ENCODE peak calls at places on chromosomes 5 and 9, in six cellular contexts. One of them, this sample, is unnamed.

GRCh38 chr9:87816041-87816440 is 66.6 kb upstream of the SPATA31E1 start:
- DNase-seq in adipocyte: peak; percentile 7
- DNase-seq in GM10248: no peak
- DNase-seq in GM13977: no peak
- DNase-seq in foreskin melanocyte: no peak
- DNase-seq in activated T-helper 1 cell treated with Interleukin-2 at 50 U/mL for 16 hours: no peak
- DNase-seq in this sample: no peak

GRCh38 chr5:10288600-10289213 is 19.0 kb downstream of the CMBL start:
- DNase-seq in adipocyte: no peak
- DNase-seq in GM10248: peak; percentile 45
- DNase-seq in GM13977: peak; percentile 40
- DNase-seq in foreskin melanocyte: no peak
- DNase-seq in activated T-helper 1 cell treated with Interleukin-2 at 50 U/mL for 16 hours: peak; percentile 8
- DNase-seq in this sample: no peak

GRCh38 chr9:134025606-134026541 is 593 bp downstream of the BRD3OS start:
- DNase-seq in adipocyte: peak; percentile 74
- DNase-seq in GM10248: peak; percentile 62
- DNase-seq in GM13977: peak; percentile 75
- DNase-seq in foreskin melanocyte: peak; percentile 24
- DNase-seq in activated T-helper 1 cell treated with Interleukin-2 at 50 U/mL for 16 hours: peak; percentile 34
- DNase-seq in this sample: peak; percentile 14

GRCh38 chr9:79257215-79257614 is 314.6 kb upstream of the TLE4 start:
- DNase-seq in adipocyte: no peak
- DNase-seq in GM10248: no peak
- DNase-seq in GM13977: no peak
- DNase-seq in foreskin melanocyte: no peak
- DNase-seq in activated T-helper 1 cell treated with Interleukin-2 at 50 U/mL for 16 hours: no peak
- DNase-seq in this sample: no peak

GRCh38 chr9:36939655-36940578 is 94.2 kb downstream of the PAX5 start:
- DNase-seq in adipocyte: no peak
- DNase-seq in GM10248: no peak
- DNase-seq in GM13977: no peak
- DNase-seq in foreskin melanocyte: no peak
- DNase-seq in activated T-helper 1 cell treated with Interleukin-2 at 50 U/mL for 16 hours: no peak
- DNase-seq in this sample: no peak

GRCh38 chr9:130128251-130128650 is 44.0 kb upstream of the NCS1 start:
- DNase-seq in adipocyte: peak; percentile 31
- DNase-seq in GM10248: no peak
- DNase-seq in GM13977: peak; percentile 41
- DNase-seq in foreskin melanocyte: peak; percentile 69
- DNase-seq in activated T-helper 1 cell treated with Interleukin-2 at 50 U/mL for 16 hours: peak; percentile 58
- DNase-seq in this sample: peak; percentile 79

GRCh38 chr5:14148890-14149671 is 5.9 kb downstream of the TRIO start:
- DNase-seq in adipocyte: no peak
- DNase-seq in GM10248: no peak
- DNase-seq in GM13977: no peak
- DNase-seq in foreskin melanocyte: no peak
- DNase-seq in activated T-helper 1 cell treated with Interleukin-2 at 50 U/mL for 16 hours: no peak
- DNase-seq in this sample: no peak

GRCh38 chr9:112761912-112762651 is 11.5 kb downstream of the SNX30 start:
- DNase-seq in adipocyte: no peak
- DNase-seq in GM10248: no peak
- DNase-seq in GM13977: no peak
- DNase-seq in foreskin melanocyte: no peak
- DNase-seq in activated T-helper 1 cell treated with Interleukin-2 at 50 U/mL for 16 hours: no peak
- DNase-seq in this sample: no peak

GRCh38 chr9:134205636-134206316 is 41.4 kb upstream of the RNU6ATAC start:
- DNase-seq in adipocyte: no peak
- DNase-seq in GM10248: no peak
- DNase-seq in GM13977: no peak
- DNase-seq in foreskin melanocyte: no peak
- DNase-seq in activated T-helper 1 cell treated with Interleukin-2 at 50 U/mL for 16 hours: no peak
- DNase-seq in this sample: no peak

GRCh38 chr9:134991808-134992754 is 74.4 kb upstream of the FCN1 start:
- DNase-seq in adipocyte: no peak
- DNase-seq in GM10248: no peak
- DNase-seq in GM13977: no peak
- DNase-seq in foreskin melanocyte: no peak
- DNase-seq in activated T-helper 1 cell treated with Interleukin-2 at 50 U/mL for 16 hours: no peak
- DNase-seq in this sample: no peak

This sample was measured in T-helper 22 cell.